ENCODE peak calls at places on chromosomes 1 and 21, in seven cellular contexts. I, T, M, W, F, H and U are unnamed samples.

GRCh38 chr1:222331340-222331739 is 216.6 kb downstream of the HHIPL2 start:
- DNase-seq in I (no peak), T (peak; percentile 90), M (no peak), W (no peak), F (peak; percentile 40), H (no peak), U (no peak)

GRCh38 chr21:45054927-45055612 is 19.3 kb upstream of the ADARB1 start:
- DNase-seq in I (no peak), T (no peak), M (no peak), W (no peak), F (no peak), H (peak; percentile 93), U (no peak)

GRCh38 chr1:109161836-109162606 is 48.1 kb downstream of the ELAPOR1 start:
- DNase-seq in I (no peak), T (peak; percentile 85), M (no peak), W (no peak), F (peak; percentile 97), H (no peak), U (no peak)

GRCh38 chr1:32494711-32495337 is 30.0 kb downstream of the ZBTB8B start:
- DNase-seq in I (no peak), T (peak; percentile 29), M (no peak), W (no peak), F (no peak), H (no peak), U (no peak)

GRCh38 chr1:109723351-109723750 is 11.3 kb downstream of the GSTM5 start:
- DNase-seq in I (no peak), T (peak; percentile 27), M (no peak), W (no peak), F (peak; percentile 70), H (no peak), U (no peak)

GRCh38 chr1:240285541-240285940 is 193.9 kb downstream of the FMN2 start:
- DNase-seq in I (no peak), T (peak; percentile 54), M (no peak), W (no peak), F (peak; percentile 96), H (no peak), U (no peak)

GRCh38 chr21:39071623-39072214 is 111.5 kb downstream of the PSMG1 start:
- DNase-seq in I (no peak), T (peak; percentile 72), M (no peak), W (no peak), F (peak; percentile 50), H (no peak), U (no peak)

GRCh38 chr1:14561014-14561693 is 37.3 kb upstream of the KAZN start:
- DNase-seq in I (no peak), T (peak; percentile 33), M (no peak), W (no peak), F (peak; percentile 2), H (no peak), U (no peak)

GRCh38 chr1:198761859-198762616 is 123.2 kb downstream of the PTPRC start:
- DNase-seq in I (no peak), T (no peak), M (no peak), W (no peak), F (no peak), H (no peak), U (no peak)

GRCh38 chr1:198755715-198756114 is 116.9 kb downstream of the PTPRC start:
- DNase-seq in I (no peak), T (no peak), M (no peak), W (no peak), F (no peak), H (no peak), U (no peak)

GRCh38 chr1:198751741-198752140 is 112.9 kb downstream of the PTPRC start:
- DNase-seq in I (no peak), T (no peak), M (no peak), W (no peak), F (no peak), H (no peak), U (no peak)

GRCh38 chr1:198754670-198755069 is 115.8 kb downstream of the PTPRC start:
- DNase-seq in I (no peak), T (no peak), M (no peak), W (no peak), F (peak; percentile 5), H (no peak), U (no peak)

DNA sequence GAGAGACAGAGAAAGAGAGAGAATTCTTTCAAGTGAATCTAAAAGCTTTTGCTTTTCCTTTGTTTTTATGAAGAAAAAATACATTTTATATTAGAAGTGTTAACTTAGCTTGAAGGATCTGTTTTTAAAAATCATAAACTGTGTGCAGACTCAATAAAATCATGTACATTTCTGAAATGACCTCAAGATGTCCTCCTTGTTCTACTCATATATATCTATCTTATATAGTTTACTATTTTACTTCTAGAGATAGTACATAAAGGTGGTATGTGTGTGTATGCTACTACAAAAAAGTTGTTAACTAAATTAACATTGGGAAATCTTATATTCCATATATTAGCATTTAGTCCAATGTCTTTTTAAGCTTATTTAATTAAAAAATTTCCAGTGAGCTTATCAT is 117.6 kb downstream of the PTPRC start:
- DNase-seq in I (no peak), T (no peak), M (no peak), W (no peak), F (peak; percentile 21), H (no peak), U (no peak)
- TF ChIP-seq CTCF in I (no peak), T (peak; percentile 11), M (no peak), W (peak; percentile 62), F (peak; percentile 46), H (no peak), U (no peak)

GRCh38 chr1:66993076-66993475 is 60.9 kb downstream of the SLC35D1 start:
- DNase-seq in I (no peak), T (no peak), M (no peak), W (no peak), F (no peak), H (no peak), U (no peak)

GRCh38 chr1:66999640-67000400 is 54.1 kb downstream of the SLC35D1 start:
- DNase-seq in I (no peak), T (no peak), M (no peak), W (no peak), F (peak; percentile 37), H (no peak), U (no peak)

GRCh38 chr1:67001682-67002425 is 52.1 kb downstream of the SLC35D1 start:
- DNase-seq in I (no peak), T (no peak), M (peak; percentile 55), W (no peak), F (no peak), H (no peak), U (no peak)

GRCh38 chr1:66998972-66999371 is 55.0 kb downstream of the SLC35D1 start:
- DNase-seq in I (no peak), T (peak; percentile 51), M (no peak), W (no peak), F (peak; percentile 14), H (no peak), U (no peak)

DNA sequence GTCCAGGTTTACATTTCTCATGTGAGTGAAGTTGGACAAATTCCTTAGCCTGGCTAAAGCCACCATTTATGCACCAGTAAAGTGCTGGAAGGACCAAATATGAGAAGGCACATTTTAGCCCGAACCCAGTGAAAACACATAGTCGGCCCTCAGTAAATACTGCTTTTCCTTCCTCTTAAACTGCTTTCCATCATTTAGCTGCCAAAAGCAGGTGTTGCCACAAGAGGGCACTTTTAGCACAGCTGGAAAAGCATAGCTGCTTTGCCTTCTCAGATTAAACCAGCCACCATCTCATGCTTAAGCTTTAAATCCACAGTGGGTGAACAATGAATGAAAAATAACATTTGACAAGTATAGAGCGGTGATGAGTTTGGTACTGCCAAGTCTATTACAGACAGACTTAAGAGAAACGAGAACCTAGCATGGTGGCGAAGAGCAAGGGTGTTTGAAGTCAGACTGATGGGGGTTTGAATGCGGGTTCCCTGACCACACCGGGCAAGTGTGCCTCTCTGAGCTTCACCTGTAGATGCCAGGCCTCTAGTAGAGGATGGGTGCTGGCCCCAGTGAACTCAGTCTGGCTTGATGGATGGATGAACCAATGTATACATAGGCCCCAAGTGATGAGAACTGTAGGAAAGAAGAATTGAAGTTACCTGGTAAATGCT is 57.8 kb downstream of the SLC35D1 start:
- DNase-seq in I (no peak), T (peak; percentile 62), M (peak; percentile 66), W (peak; percentile 44), F (peak; percentile 72), H (peak; percentile 72), U (peak; percentile 49)
- TF ChIP-seq CTCF in I (no peak), T (peak; percentile 93), M (peak; percentile 51), W (peak; percentile 76), F (peak; percentile 95), H (peak; percentile 71), U (peak; percentile 68)

GRCh38 chr1:54667797-54668196 is 26.2 kb downstream of the MROH7 start:
- DNase-seq in I (no peak), T (no peak), M (no peak), W (no peak), F (no peak), H (no peak), U (no peak)

GRCh38 chr1:54664364-54664763 is 22.8 kb downstream of the MROH7 start:
- DNase-seq in I (no peak), T (no peak), M (no peak), W (no peak), F (no peak), H (no peak), U (no peak)

GRCh38 chr1:54665852-54666251 is 24.3 kb downstream of the MROH7 start:
- DNase-seq in I (no peak), T (no peak), M (no peak), W (no peak), F (no peak), H (no peak), U (no peak)

GRCh38 chr1:54666333-54666732 is 24.7 kb downstream of the MROH7 start:
- DNase-seq in I (no peak), T (no peak), M (no peak), W (no peak), F (no peak), H (no peak), U (no peak)

DNA sequence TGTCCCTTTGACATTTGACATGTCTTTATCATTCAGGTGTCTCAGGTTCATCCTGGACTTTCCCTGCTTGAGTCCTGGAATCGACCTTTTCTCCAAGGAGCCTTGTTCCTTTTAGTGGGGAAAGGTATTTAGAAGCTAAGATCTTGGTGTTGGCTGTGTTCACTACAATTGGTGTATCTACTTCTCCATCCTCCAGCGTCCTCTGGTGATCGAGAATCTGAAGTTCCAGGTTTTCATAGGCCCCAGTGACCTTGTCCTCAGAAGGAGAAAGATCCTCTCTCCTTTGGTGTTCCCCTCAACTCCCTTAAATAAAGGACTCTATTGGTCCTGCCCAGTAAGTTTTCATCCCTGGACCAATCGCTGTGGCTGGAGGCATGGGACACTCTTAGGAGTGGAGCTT is 22.1 kb downstream of the MROH7 start:
- DNase-seq in I (no peak), T (no peak), M (no peak), W (no peak), F (no peak), H (no peak), U (no peak)
- TF ChIP-seq CTCF in I (no peak), T (no peak), M (no peak), W (no peak), F (no peak), H (no peak), U (no peak)

GRCh38 chr21:46633561-46633960 is 1.9 kb upstream of the PRMT2 start:
- DNase-seq in I (no peak), T (no peak), M (no peak), W (no peak), F (no peak), H (no peak), U (no peak)

GRCh38 chr21:46636181-46636512 is 673 bp downstream of the PRMT2 start:
- DNase-seq in I (no peak), T (no peak), M (no peak), W (no peak), F (no peak), H (no peak), U (no peak)

GRCh38 chr21:46635324-46636180 is at the start of gene PRMT2:
- DNase-seq in I (peak; percentile 99), T (peak; percentile 92), M (peak; percentile 99), W (peak; percentile 98), F (peak; percentile 96), H (peak; percentile 98), U (peak; percentile 98)

GRCh38 chr21:46634427-46634826 is 1.0 kb upstream of the PRMT2 start:
- DNase-seq in I (no peak), T (no peak), M (no peak), W (no peak), F (no peak), H (no peak), U (no peak)

DNA sequence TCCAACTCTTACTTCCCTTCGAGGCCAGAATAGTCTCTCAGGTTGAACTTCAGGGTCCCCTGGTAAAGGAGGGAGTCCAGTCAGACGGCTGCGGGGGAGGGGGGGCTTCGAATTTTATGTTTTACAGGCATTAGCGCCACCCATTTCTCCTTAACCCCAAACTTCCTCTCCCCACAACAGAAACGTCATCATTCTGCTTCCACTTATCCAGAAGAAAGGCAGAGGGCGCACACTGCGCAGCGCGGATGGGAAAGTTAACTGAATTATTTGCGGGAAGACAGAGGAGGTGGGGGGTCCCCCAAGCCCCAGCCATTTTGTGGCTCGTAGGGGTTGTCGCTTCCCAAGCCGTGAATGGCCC is 529 bp upstream of the PRMT2 start:
- DNase-seq in I (peak; percentile 90), T (peak; percentile 87), M (no peak), W (no peak), F (peak; percentile 90), H (no peak), U (no peak)
- TF ChIP-seq CTCF in I (peak; percentile 39), T (peak; percentile 25), M (no peak), W (no peak), F (peak; percentile 42), H (no peak), U (no peak)